ENCODE peak calls at places on chromosomes 7 and 10, in six cellular contexts. Q is HAP-1; C is neural progenitor cell; G is CD8-positive, alpha-beta T cell; X is PC-9; Z is IMR-90. U is an unnamed sample. For H3K4me1, the result is how much of the 10 kb centered on the place peaks cover.

GRCh38 chr7:122588621-122589020 is 110.3 kb downstream of the RNF133 start:
- DNase-seq in X (no peak), G (no peak), Z (no peak), Q (no peak), C (no peak), U (no peak)

GRCh38 chr10:97028126-97028831 is 157.5 kb downstream of the SLIT1 start:
- DNase-seq in Q (no peak), G (no peak), Z (peak), X (no peak), C (no peak), U (no peak)

GRCh38 chr10:84375011-84375410 is 46.6 kb downstream of the CCSER2 start:
- DNase-seq in C (peak), G (no peak), Z (peak), X (peak), Q (peak), U (peak)

GRCh38 chr7:103689262-103689661 is 243.3 kb upstream of the SLC26A5 start:
- DNase-seq in G (no peak), Q (no peak), C (no peak), X (no peak), Z (peak), U (no peak)

GRCh38 chr10:93074137-93074596 is 474 bp downstream of the CYP26A1 start:
- DNase-seq in Z (no peak), G (no peak), X (no peak), C (peak), Q (peak), U (no peak)

GRCh38 chr7:76260171-76260703 is 42.2 kb upstream of the HSPB1 start:
- DNase-seq in Q (peak), G (peak), Z (no peak), X (no peak), C (peak), U (no peak)

GRCh38 chr10:128709975-128710794 is 584.0 kb upstream of the MKI67 start:
- DNase-seq in G (no peak), Q (no peak), C (no peak), Z (no peak), X (no peak), U (no peak)

GRCh38 chr10:62112325-62112724 is 156.3 kb downstream of the RTKN2 start:
- DNase-seq in G (no peak), Z (no peak), Q (no peak), X (peak), C (no peak), U (no peak)

GRCh38 chr10:60606343-60607080 is 171.8 kb upstream of the CDK1 start:
- DNase-seq in G (no peak), Z (peak), X (no peak), Q (no peak), C (no peak), U (no peak)

GRCh38 chr7:33823913-33824312 is 81.4 kb upstream of the BMPER start:
- DNase-seq in Q (no peak), G (no peak), C (no peak), Z (no peak), X (no peak), U (no peak)

GRCh38 chr7:149238051-149238450 is 1.4 kb upstream of the ZNF212 start:
- DNase-seq in X (peak), G (no peak), C (no peak), Q (no peak), Z (peak), U (no peak)

GRCh38 chr7:23454880-23455526 is 15.3 kb downstream of the IGF2BP3 start:
- DNase-seq in Q (no peak), X (no peak), G (no peak), C (no peak), Z (no peak), U (no peak)

GRCh38 chr7:522071-522937 is 2.7 kb upstream of the PDGFA start:
- DNase-seq in Q (peak), G (no peak), X (peak), Z (peak), C (peak), U (peak)

GRCh38 chr10:97197030-97197500 is 11.3 kb upstream of the SLIT1 start:
- DNase-seq in G (no peak), C (no peak), Z (no peak), Q (no peak), X (no peak), U (no peak)

GRCh38 chr10:24901686-24902399 is 50.6 kb downstream of the PRTFDC1 start:
- DNase-seq in Z (peak), Q (peak), C (peak), X (peak), G (no peak), U (no peak)

GRCh38 chr10:23345861-23346260 is 1.3 kb upstream of the C10orf67 start:
- DNase-seq in G (no peak), Z (peak), Q (no peak), C (no peak), X (peak), U (no peak)

GRCh38 chr7:50679218-50680007 is 103.3 kb downstream of the GRB10 start:
- DNase-seq in X (no peak), C (peak), Z (peak), G (no peak), Q (no peak), U (no peak)

GRCh38 chr7:30594055-30594539 is 581 bp upstream of the GARS1 start:
- DNase-seq in G (peak), X (peak), C (peak), Q (peak), Z (peak), U (peak)

GRCh38 chr7:105830405-105831218 is 45.8 kb downstream of the ATXN7L1 start:
- DNase-seq in Q (no peak), X (peak), Z (peak), G (no peak), C (no peak), U (no peak)

GRCh38 chr7:159201722-159202330 is 57.2 kb upstream of the VIPR2 start:
- DNase-seq in Z (no peak), Q (no peak), X (no peak), G (no peak), C (no peak), U (no peak)

GRCh38 chr7:106643189-106643588 is 17.8 kb downstream of the CCDC71L start:
- DNase-seq in Z (no peak), C (no peak), Q (no peak), X (no peak), G (no peak), U (no peak)

GRCh38 chr7:32147909-32148308 is 77.7 kb upstream of the PDE1C start:
- DNase-seq in Q (no peak), X (no peak), G (no peak), Z (peak), C (no peak), U (no peak)

GRCh38 chr7:136303162-136303561 is 326.0 kb upstream of the MTPN start:
- DNase-seq in Z (no peak), Q (no peak), C (no peak), X (no peak), G (no peak), U (no peak)

GRCh38 chr7:44386139-44386913 is 60.9 kb upstream of the CAMK2B start:
- DNase-seq in G (no peak), X (no peak), C (no peak), Z (peak), Q (no peak), U (no peak)

GRCh38 chr10:8590518-8590917 is 536.0 kb downstream of the GATA3 start:
- DNase-seq in G (no peak), Q (no peak), X (no peak), C (no peak), Z (no peak), U (no peak)

GRCh38 chr7:66150471-66150870 is 35.8 kb downstream of the CRCP start:
- DNase-seq in G (no peak), C (no peak), Q (no peak), Z (peak), X (no peak), U (peak)

GRCh38 chr10:110273474-110273873 is 31.2 kb downstream of the SMNDC1 start:
- DNase-seq in C (no peak), X (peak), G (no peak), Z (peak), Q (no peak), U (peak)

GRCh38 chr10:74750848-74751274 is 75.5 kb upstream of the KAT6B start:
- DNase-seq in Z (no peak), C (no peak), Q (no peak), G (no peak), X (no peak), U (no peak)

GRCh38 chr7:55533729-55534080 is 38.6 kb downstream of the VOPP1 start:
- DNase-seq in Z (no peak), Q (no peak), X (no peak), G (no peak), C (no peak), U (no peak)

GRCh38 chr7:75758491-75758890 is 13.5 kb downstream of the CCL26 start:
- DNase-seq in C (no peak), X (no peak), G (no peak), Q (no peak), Z (peak), U (no peak)

GRCh38 chr10:98217793-98218192 is 50.2 kb downstream of the LOXL4 start:
- DNase-seq in X (no peak), Z (no peak), G (no peak), C (no peak), Q (no peak), U (no peak)

GRCh38 chr10:70115948-70116682 is 16.5 kb downstream of the AIFM2 start:
- DNase-seq in X (peak), G (peak), C (peak), Q (peak), Z (peak), U (no peak)

GRCh38 chr10:79398642-79399041 is 46.8 kb downstream of the ZCCHC24 start:
- DNase-seq in X (no peak), G (no peak), Q (no peak), Z (no peak), C (no peak), U (no peak)

GRCh38 chr7:31100870-31101269 is 48.8 kb downstream of the ADCYAP1R1 start:
- DNase-seq in G (no peak), Z (no peak), Q (no peak), C (no peak), X (no peak), U (no peak)

GRCh38 chr10:56288403-56288802 is 72.7 kb downstream of the ZWINT start:
- DNase-seq in G (no peak), C (no peak), Z (no peak), Q (no peak), X (no peak), U (no peak)

GRCh38 chr10:71523756-71524155 is 127.0 kb downstream of the CDH23 start:
- DNase-seq in X (no peak), Q (no peak), Z (no peak), C (no peak), G (no peak), U (no peak)

GRCh38 chr7:105587899-105588690 is 6.8 kb upstream of the EFCAB10 start:
- DNase-seq in C (no peak), Q (no peak), Z (peak), X (no peak), G (no peak), U (no peak)

GRCh38 chr7:130010689-130011412 is 40.3 kb downstream of the ZC3HC1 start:
- DNase-seq in G (peak), X (peak), C (peak), Q (peak), Z (peak), U (peak)

GRCh38 chr7:2802082-2802481 is 42.0 kb downstream of the GNA12 start:
- DNase-seq in C (no peak), Z (peak), X (no peak), Q (no peak), G (no peak), U (no peak)

GRCh38 chr7:27031289-27032172 is 64.3 kb downstream of the HOXA1 start:
- DNase-seq in G (no peak), X (no peak), Q (no peak), C (no peak), Z (peak), U (no peak)

GRCh38 chr7:158050441-158051371 is 536.9 kb downstream of the PTPRN2 start:
- DNase-seq in C (no peak), Z (no peak), Q (no peak), X (no peak), G (no peak), U (no peak)
- H3K4me1 ChIP-seq in C (under half), Z (under half), Q (under half), X (under half), G (under half), U (under half)

GRCh38 chr10:114650831-114651230 is 7.2 kb downstream of the ABLIM1 start:
- DNase-seq in C (no peak), Z (no peak), G (no peak), Q (no peak), X (no peak), U (no peak)
- H3K4me1 ChIP-seq in C (under half), Z (under half), G (under half), Q (under half), X (half or more), U (under half)

DNA sequence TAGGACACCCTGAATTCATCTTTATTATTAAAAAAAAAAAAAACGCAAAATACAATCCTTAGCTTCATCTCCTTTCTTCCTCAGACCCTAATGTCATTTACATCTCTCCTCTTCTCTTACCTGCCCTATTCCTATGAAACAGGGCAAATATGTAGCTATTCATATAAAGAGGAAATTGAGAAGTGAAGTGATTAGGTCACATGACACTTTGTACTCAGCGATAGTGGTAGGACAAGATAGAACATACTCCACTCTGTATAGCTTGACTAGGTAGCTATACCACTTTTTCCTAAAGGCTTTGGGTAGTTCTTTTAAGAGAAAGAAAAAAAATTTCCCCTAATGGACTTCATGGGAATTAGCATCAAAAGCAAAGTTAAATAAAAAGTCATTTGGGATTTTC is 6.2 kb upstream of the CELF2 start:
- DNase-seq in X (no peak), Z (no peak), C (no peak), G (no peak), Q (no peak), U (no peak)
- H3K4me1 ChIP-seq in X (under half), Z (under half), C (under half), G (under half), Q (under half), U (under half)

DNA sequence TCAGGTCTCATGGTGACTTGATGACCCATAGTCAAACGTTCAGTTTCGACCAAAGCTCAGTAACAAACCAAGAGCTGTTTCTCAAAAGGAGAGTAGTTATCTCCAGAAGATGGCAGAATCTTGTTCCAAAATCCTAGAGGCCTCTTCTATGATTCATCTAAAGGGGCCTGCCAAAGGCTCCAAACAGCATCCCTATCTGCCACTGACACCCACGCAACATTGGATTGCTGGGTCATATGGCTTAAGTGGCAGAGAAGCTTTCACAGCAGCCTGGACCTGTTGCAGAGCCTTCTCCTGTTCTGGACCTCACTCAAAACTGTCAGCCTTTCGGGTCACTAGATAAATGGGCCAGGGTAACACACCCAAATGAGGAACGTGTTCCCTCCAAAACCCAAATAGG is 54.0 kb upstream of the LRRC18 start:
- DNase-seq in X (no peak), G (no peak), Z (no peak), C (no peak), Q (no peak), U (no peak)
- H3K4me1 ChIP-seq in X (under half), G (under half), Z (under half), C (under half), Q (under half), U (under half)

GRCh38 chr7:151857866-151858440 is 19.0 kb downstream of the PRKAG2 start:
- DNase-seq in G (no peak), Z (no peak), C (no peak), Q (no peak), X (no peak), U (no peak)
- H3K4me1 ChIP-seq in G (under half), Z (under half), C (under half), Q (under half), X (under half), U (under half)

GRCh38 chr10:95425592-95426465 is 135.0 kb upstream of the PDLIM1 start:
- DNase-seq in C (no peak), Q (no peak), Z (no peak), X (no peak), G (no peak), U (no peak)
- H3K4me1 ChIP-seq in C (under half), Q (under half), Z (under half), X (under half), G (under half), U (under half)

GRCh38 chr10:31926765-31927596 is 1.6 kb downstream of the ARHGAP12 start:
- DNase-seq in Z (no peak), C (peak), G (no peak), Q (peak), X (no peak), U (no peak)

GRCh38 chr10:31927597-31928530 is 767 bp downstream of the ARHGAP12 start:
- DNase-seq in Z (peak), Q (peak), G (peak), X (peak), C (peak), U (peak)

GRCh38 chr10:31924833-31925232 is 3.8 kb downstream of the ARHGAP12 start:
- DNase-seq in Z (no peak), Q (no peak), C (no peak), X (no peak), G (no peak), U (no peak)

GRCh38 chr10:31928531-31929259 is at the start of gene ARHGAP12:
- DNase-seq in G (peak), C (peak), Q (peak), X (peak), Z (peak), U (peak)

DNA sequence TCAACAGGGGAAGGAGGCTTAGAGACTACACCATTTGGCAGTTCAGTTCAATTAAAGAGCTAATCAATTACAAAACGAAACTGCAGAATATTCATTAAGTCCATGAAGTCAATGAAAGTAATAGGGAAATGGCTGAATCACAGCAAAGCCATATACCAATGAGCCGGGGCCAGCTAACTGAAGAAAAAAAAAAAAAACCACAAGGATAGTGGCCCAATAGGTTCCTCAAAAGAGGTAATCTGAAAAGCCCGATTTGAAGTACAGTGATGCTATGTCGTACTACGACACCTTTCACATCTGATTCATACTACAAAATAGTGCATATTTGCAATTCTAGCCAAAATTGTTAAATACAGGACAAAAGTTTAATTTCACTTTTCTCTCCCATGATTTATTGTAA is 2.5 kb downstream of the ARHGAP12 start:
- DNase-seq in G (no peak), C (no peak), Q (no peak), Z (no peak), X (no peak), U (no peak)
- H3K4me1 ChIP-seq in G (under half), C (under half), Q (under half), Z (under half), X (under half), U (under half)

DNA sequence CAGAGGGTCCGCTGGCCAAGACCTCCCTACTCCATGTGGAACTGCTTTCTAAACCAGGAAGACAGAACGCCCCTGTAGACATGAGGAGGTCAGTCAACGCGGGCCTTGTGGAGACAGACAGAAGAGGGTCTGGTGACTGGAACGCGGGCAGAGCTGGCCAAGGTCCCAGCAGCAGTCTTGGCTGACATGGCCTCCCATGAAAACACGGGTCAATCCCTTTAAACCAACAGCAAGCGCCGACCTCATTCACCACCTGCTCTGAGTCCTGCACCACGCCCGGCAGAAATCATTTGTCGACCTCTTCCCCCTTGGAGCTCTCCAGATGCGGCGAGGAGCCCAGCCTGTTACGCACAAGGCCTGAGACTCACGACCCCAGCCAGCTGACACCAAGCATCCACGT is 78.5 kb downstream of the ZRANB1 start:
- DNase-seq in X (no peak), Q (no peak), Z (no peak), C (no peak), G (no peak), U (no peak)
- H3K4me1 ChIP-seq in X (under half), Q (under half), Z (under half), C (under half), G (under half), U (under half)

U was measured in tibial nerve.